ENCODE peak calls at places on chromosomes 11 and 22, in six cellular contexts. One of them, this sample, is unnamed.
A peak's percentile ranks its signal among the peaks of the same experiment; 100 is the strongest.

GRCh38 chr11:69435161-69435990 is 46.1 kb upstream of the LINC01488 start:
- DNase-seq in left ventricle myocardium inferior: no peak
- DNase-seq in lower lobe of right lung: peak; percentile 32
- DNase-seq in OCI-LY7: no peak
- DNase-seq in A549: no peak
- DNase-seq in foreskin fibroblast: no peak
- DNase-seq in this sample: no peak

GRCh38 chr22:23365524-23365923 is 185.2 kb downstream of the BCR start:
- DNase-seq in left ventricle myocardium inferior: no peak
- DNase-seq in lower lobe of right lung: no peak
- DNase-seq in OCI-LY7: no peak
- DNase-seq in A549: no peak
- DNase-seq in foreskin fibroblast: no peak
- DNase-seq in this sample: no peak

GRCh38 chr11:101723371-101723770 is 139.6 kb upstream of the TRPC6 start:
- DNase-seq in left ventricle myocardium inferior: no peak
- DNase-seq in lower lobe of right lung: no peak
- DNase-seq in OCI-LY7: no peak
- DNase-seq in A549: no peak
- DNase-seq in foreskin fibroblast: no peak
- DNase-seq in this sample: no peak

GRCh38 chr22:44146088-44146861 is 34.5 kb upstream of the PARVG start:
- DNase-seq in left ventricle myocardium inferior: no peak
- DNase-seq in lower lobe of right lung: no peak
- DNase-seq in OCI-LY7: no peak
- DNase-seq in A549: no peak
- DNase-seq in foreskin fibroblast: no peak
- DNase-seq in this sample: peak; percentile 2

GRCh38 chr11:77823775-77824174 is 2.8 kb downstream of the AAMDC start:
- DNase-seq in left ventricle myocardium inferior: no peak
- DNase-seq in lower lobe of right lung: no peak
- DNase-seq in OCI-LY7: no peak
- DNase-seq in A549: no peak
- DNase-seq in foreskin fibroblast: peak; percentile 34
- DNase-seq in this sample: peak; percentile 47

GRCh38 chr22:40960137-40960536 is 9.0 kb downstream of the RBX1 start:
- DNase-seq in left ventricle myocardium inferior: no peak
- DNase-seq in lower lobe of right lung: no peak
- DNase-seq in OCI-LY7: no peak
- DNase-seq in A549: no peak
- DNase-seq in foreskin fibroblast: no peak
- DNase-seq in this sample: no peak

GRCh38 chr11:16814410-16815046 is 76.1 kb downstream of the C11orf58 start:
- DNase-seq in left ventricle myocardium inferior: no peak
- DNase-seq in lower lobe of right lung: peak; percentile 50
- DNase-seq in OCI-LY7: no peak
- DNase-seq in A549: no peak
- DNase-seq in foreskin fibroblast: no peak
- DNase-seq in this sample: no peak

GRCh38 chr11:2709429-2709828 is 9.6 kb upstream of the KCNQ1OT1 start:
- DNase-seq in left ventricle myocardium inferior: no peak
- DNase-seq in lower lobe of right lung: no peak
- DNase-seq in OCI-LY7: no peak
- DNase-seq in A549: no peak
- DNase-seq in foreskin fibroblast: peak; percentile 66
- DNase-seq in this sample: peak; percentile 52

GRCh38 chr11:27013741-27014415 is 20.0 kb downstream of the FIBIN start:
- DNase-seq in left ventricle myocardium inferior: no peak
- DNase-seq in lower lobe of right lung: no peak
- DNase-seq in OCI-LY7: no peak
- DNase-seq in A549: no peak
- DNase-seq in foreskin fibroblast: peak; percentile 33
- DNase-seq in this sample: no peak

GRCh38 chr11:27008811-27009535 is 15.1 kb downstream of the FIBIN start:
- DNase-seq in left ventricle myocardium inferior: no peak
- DNase-seq in lower lobe of right lung: no peak
- DNase-seq in OCI-LY7: no peak
- DNase-seq in A549: no peak
- DNase-seq in foreskin fibroblast: peak; percentile 29
- DNase-seq in this sample: no peak

GRCh38 chr11:27011560-27012253 is 17.8 kb downstream of the FIBIN start:
- DNase-seq in left ventricle myocardium inferior: no peak
- DNase-seq in lower lobe of right lung: no peak
- DNase-seq in OCI-LY7: no peak
- DNase-seq in A549: no peak
- DNase-seq in foreskin fibroblast: no peak
- DNase-seq in this sample: no peak

DNA sequence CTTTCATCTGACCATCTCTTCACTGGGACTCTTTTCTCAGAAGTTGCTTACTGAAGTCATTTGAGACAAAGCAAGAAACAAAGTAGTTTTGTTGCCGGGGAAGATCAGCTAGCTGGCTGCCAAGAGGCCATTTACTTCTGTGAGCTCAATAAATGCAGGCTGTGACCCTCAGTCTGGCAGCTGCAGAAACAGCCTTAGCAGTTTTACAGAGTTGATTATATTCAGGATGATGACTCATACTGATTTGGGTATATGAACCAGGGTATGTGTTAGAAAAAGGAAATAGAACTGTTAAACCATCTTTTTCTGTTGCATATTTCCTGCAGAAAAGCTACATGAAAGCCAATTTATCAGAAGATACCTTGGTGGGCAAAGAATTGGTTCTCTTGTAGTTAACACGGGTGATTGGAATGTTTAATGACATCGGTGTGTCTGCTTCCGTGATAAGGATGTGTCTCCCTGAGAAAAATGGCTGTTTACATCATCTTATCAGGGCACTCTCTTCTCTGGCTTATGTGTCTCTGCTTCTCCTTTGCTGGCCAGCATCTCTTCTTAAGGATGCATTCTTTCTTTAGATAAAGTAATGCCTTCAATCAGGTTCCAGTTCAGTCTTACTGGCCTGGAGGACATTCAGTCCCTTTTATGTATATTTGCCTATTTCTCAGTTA is 18.5 kb downstream of the FIBIN start:
- DNase-seq in left ventricle myocardium inferior: no peak
- DNase-seq in lower lobe of right lung: no peak
- DNase-seq in OCI-LY7: no peak
- DNase-seq in A549: no peak
- DNase-seq in foreskin fibroblast: peak; percentile 76
- DNase-seq in this sample: peak; percentile 63
- H3K4me3 ChIP-seq in left ventricle myocardium inferior: no peak overlapping the region
- H3K4me3 ChIP-seq in lower lobe of right lung: no peak overlapping the region
- H3K4me3 ChIP-seq in OCI-LY7: no peak overlapping the region
- H3K4me3 ChIP-seq in A549: no peak overlapping the region
- H3K4me3 ChIP-seq in foreskin fibroblast: no peak overlapping the region
- H3K4me3 ChIP-seq in this sample: no peak overlapping the region

DNA sequence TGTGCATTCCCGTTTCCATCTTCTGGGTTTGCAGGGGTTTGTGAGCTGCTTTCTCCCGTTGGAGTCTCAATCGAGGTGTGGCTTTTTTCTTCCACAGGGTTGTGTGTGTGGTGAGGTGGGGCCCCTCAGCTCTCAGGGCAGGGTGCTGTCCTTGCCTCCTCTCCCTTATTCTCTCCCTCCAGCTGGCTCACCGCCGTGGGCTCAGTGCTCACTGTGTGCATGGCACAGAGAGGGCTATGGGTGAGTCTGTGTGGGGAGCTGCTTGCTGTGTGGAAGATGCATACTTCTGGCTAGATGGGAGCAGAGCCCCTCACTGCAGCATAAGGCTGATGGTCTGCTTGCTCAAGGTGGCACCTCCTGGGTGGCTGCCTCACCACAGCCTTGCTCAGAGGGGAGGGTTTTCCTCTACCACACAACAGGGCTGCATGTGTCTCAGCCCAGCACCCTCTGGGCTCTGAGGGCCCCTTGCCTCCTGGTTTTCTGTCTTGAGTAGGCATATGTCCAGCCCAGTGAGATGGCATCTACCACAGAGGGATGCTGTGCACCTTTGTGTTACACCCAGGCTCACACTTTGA is 203.1 kb upstream of the B3GAT1 start:
- DNase-seq in left ventricle myocardium inferior: no peak
- DNase-seq in lower lobe of right lung: no peak
- DNase-seq in OCI-LY7: no peak
- DNase-seq in A549: no peak
- DNase-seq in foreskin fibroblast: no peak
- DNase-seq in this sample: no peak
- TF ChIP-seq CTCF in left ventricle myocardium inferior: no peak
- TF ChIP-seq CTCF in lower lobe of right lung: no peak
- TF ChIP-seq CTCF in OCI-LY7: no peak
- TF ChIP-seq CTCF in A549: no peak
- TF ChIP-seq CTCF in foreskin fibroblast: no peak
- TF ChIP-seq CTCF in this sample: no peak

GRCh38 chr22:24894220-24894975 is 52.1 kb downstream of the LHFPL7 start:
- DNase-seq in left ventricle myocardium inferior: peak; percentile 80
- DNase-seq in lower lobe of right lung: peak; percentile 88
- DNase-seq in OCI-LY7: no peak
- DNase-seq in A549: peak; percentile 97
- DNase-seq in foreskin fibroblast: peak; percentile 75
- DNase-seq in this sample: peak; percentile 95
- H3K4me3 ChIP-seq in left ventricle myocardium inferior: peak overlapping the region; percentile 40
- H3K4me3 ChIP-seq in lower lobe of right lung: no peak overlapping the region
- H3K4me3 ChIP-seq in OCI-LY7: no peak overlapping the region
- H3K4me3 ChIP-seq in A549: peak overlapping the region; percentile 20
- H3K4me3 ChIP-seq in foreskin fibroblast: no peak overlapping the region
- H3K4me3 ChIP-seq in this sample: no peak overlapping the region

DNA sequence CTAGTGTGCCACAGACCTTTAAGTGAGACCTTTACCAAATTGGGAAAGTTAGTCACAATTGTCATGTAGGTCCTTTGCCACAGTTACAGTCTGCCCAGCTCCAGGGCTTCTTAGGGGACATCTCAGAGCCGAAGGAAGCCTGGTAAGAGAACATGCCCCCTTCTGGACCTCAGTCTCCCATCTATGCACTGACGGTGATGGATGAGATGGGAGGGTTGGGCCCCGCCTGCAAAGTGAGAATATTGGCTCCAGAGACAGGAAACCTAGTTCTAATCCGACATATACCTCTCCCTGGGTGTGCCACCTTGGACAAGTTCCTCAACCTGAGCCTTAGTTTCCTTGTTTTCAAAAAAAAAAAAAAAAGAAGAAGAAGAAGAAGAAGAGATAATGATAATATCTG is 85.1 kb upstream of the NAV2 start:
- DNase-seq in left ventricle myocardium inferior: no peak
- DNase-seq in lower lobe of right lung: no peak
- DNase-seq in OCI-LY7: no peak
- DNase-seq in A549: no peak
- DNase-seq in foreskin fibroblast: no peak
- DNase-seq in this sample: no peak
- TF ChIP-seq CTCF in left ventricle myocardium inferior: no peak
- TF ChIP-seq CTCF in lower lobe of right lung: no peak
- TF ChIP-seq CTCF in OCI-LY7: no peak
- TF ChIP-seq CTCF in A549: no peak
- TF ChIP-seq CTCF in foreskin fibroblast: no peak
- TF ChIP-seq CTCF in this sample: no peak

DNA sequence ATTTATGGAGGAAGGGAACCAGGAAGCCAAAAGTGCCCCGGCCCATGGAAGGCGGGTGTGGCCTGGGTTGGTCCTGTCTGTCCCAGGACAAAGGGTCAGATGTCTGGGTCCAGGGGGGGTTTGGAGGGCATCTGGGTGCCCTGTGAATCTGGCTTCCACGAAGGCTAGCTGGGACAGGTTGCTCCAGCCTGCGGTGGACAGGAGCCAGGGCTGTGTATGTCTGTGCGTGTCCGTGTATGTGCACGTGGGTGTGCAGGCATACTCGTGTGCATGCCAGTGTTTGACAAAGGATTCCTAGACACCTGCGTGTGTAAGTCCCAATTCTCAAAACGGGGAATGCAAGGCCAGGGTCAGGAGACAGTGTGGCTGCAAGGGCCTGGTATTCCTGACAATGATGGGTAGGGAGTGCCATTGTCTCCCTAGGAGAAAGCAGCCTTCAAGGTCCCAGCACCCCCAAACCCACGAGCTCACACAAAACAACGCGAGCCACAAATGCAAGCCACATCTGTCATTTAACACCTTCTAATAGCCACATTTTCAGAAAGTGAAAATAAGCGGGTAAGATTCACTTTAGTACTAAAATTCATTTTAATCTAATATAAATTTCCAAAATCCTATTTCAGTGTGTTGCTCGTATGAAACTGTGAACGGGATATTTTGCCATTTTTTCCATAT is 78.4 kb upstream of the WNT7B start:
- DNase-seq in left ventricle myocardium inferior: peak; percentile 63
- DNase-seq in lower lobe of right lung: peak; percentile 68
- DNase-seq in OCI-LY7: peak; percentile 35
- DNase-seq in A549: no peak
- DNase-seq in foreskin fibroblast: peak; percentile 44
- DNase-seq in this sample: peak; percentile 43
- H3K4me3 ChIP-seq in left ventricle myocardium inferior: peak overlapping the region; percentile 84
- H3K4me3 ChIP-seq in lower lobe of right lung: peak overlapping the region; percentile 87
- H3K4me3 ChIP-seq in OCI-LY7: peak overlapping the region; percentile 66
- H3K4me3 ChIP-seq in A549: peak overlapping the region; percentile 61
- H3K4me3 ChIP-seq in foreskin fibroblast: peak overlapping the region; percentile 58
- H3K4me3 ChIP-seq in this sample: peak overlapping the region; percentile 59

GRCh38 chr11:116454020-116454645 is 318.7 kb downstream of the BUD13 start:
- DNase-seq in left ventricle myocardium inferior: no peak
- DNase-seq in lower lobe of right lung: no peak
- DNase-seq in OCI-LY7: peak; percentile 41
- DNase-seq in A549: peak; percentile 22
- DNase-seq in foreskin fibroblast: peak; percentile 3
- DNase-seq in this sample: peak; percentile 26
- TF ChIP-seq CTCF in left ventricle myocardium inferior: peak; percentile 66
- TF ChIP-seq CTCF in lower lobe of right lung: peak; percentile 58
- TF ChIP-seq CTCF in OCI-LY7: peak; percentile 77
- TF ChIP-seq CTCF in A549: peak; percentile 27
- TF ChIP-seq CTCF in foreskin fibroblast: peak; percentile 46
- TF ChIP-seq CTCF in this sample: peak; percentile 50

DNA sequence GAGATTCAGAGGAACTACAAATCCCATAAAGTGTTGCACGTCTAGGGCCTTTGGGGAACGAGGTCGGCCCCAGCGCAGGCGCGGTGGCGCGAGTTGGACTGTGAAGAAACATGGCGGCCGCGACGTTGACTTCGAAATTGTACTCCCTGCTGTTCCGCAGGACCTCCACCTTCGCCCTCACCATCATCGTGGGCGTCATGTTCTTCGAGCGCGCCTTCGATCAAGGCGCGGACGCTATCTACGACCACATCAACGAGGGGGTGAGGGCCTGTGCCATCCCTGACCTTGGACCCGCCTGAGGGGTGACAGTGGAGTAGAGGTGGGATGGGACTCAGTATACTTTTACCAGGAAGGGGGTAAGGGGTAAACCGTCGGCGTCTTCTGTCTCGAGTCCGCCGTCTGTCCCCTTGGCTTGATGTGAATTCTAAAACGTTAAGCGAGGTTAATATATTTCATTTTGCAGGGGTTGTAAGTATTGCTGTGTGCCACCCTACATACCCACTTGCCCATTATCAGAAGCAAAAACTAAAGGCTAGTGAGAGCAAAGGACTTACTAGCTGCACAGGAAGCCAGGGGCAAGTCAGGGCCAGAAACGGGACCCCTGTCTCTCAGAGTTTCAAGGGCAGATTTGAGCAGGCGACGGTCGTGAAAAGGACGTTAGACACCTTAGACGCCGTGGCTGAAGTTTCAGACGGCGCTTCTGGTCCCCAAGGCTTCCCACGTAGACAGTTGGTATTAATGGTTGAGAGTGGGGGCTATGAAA is at the start of gene UQCR10:
- DNase-seq in left ventricle myocardium inferior: peak; percentile 94
- DNase-seq in lower lobe of right lung: peak; percentile 98
- DNase-seq in OCI-LY7: peak; percentile 93
- DNase-seq in A549: peak; percentile 90
- DNase-seq in foreskin fibroblast: peak; percentile 95
- DNase-seq in this sample: peak; percentile 88
- H3K4me3 ChIP-seq in left ventricle myocardium inferior: peak within 1 kb of the TSS; percentile 98
- H3K4me3 ChIP-seq in lower lobe of right lung: peak within 1 kb of the TSS; percentile 98
- H3K4me3 ChIP-seq in OCI-LY7: peak within 1 kb of the TSS; percentile 89
- H3K4me3 ChIP-seq in A549: peak within 1 kb of the TSS; percentile 96
- H3K4me3 ChIP-seq in foreskin fibroblast: peak within 1 kb of the TSS; percentile 89
- H3K4me3 ChIP-seq in this sample: peak within 1 kb of the TSS; percentile 100